ENCODE peak calls at places on chromosomes 13 and 19, in seven cellular contexts. S, N, C, J, R, D and G are unnamed samples.

GRCh38 chr13:24187185-24187584 is 26.7 kb downstream of the SPATA13 start:
- DNase-seq in R (no peak), S (no peak), N (no peak), J (no peak), C (no peak), D (no peak), G (no peak)

GRCh38 chr13:48542581-48543341 is 9.9 kb upstream of the RCBTB2 start:
- DNase-seq in N (no peak), R (peak), J (no peak), S (no peak), C (no peak), D (no peak), G (no peak)

GRCh38 chr13:90177519-90177918 is 1170.0 kb upstream of the MIR17HG start:
- DNase-seq in D (no peak), N (no peak), C (no peak), J (no peak), R (no peak), S (no peak), G (no peak)

GRCh38 chr13:114093118-114093517 is 39.3 kb downstream of the RASA3 start:
- DNase-seq in R (no peak), N (no peak), S (no peak), C (no peak), D (no peak), J (no peak), G (no peak)

GRCh38 chr13:112888238-112889111 is 80.5 kb upstream of the MCF2L start:
- DNase-seq in R (no peak), N (no peak), J (no peak), S (no peak), C (no peak), D (peak), G (no peak)

GRCh38 chr13:29702912-29703351 is 107.4 kb upstream of the SLC7A1 start:
- DNase-seq in J (no peak), R (no peak), N (peak), C (no peak), D (no peak), S (no peak), G (no peak)

GRCh38 chr19:29432677-29433076 is 93.1 kb upstream of the VSTM2B start:
- DNase-seq in C (no peak), J (no peak), N (no peak), R (no peak), D (no peak), S (no peak), G (no peak)

GRCh38 chr13:83498045-83498444 is 384.2 kb downstream of the SLITRK1 start:
- DNase-seq in N (no peak), J (no peak), R (no peak), C (no peak), D (no peak), S (no peak), G (no peak)

GRCh38 chr13:43374621-43375020 is 351.2 kb downstream of the DNAJC15 start:
- DNase-seq in S (no peak), N (no peak), C (no peak), D (no peak), J (no peak), R (no peak), G (no peak)

GRCh38 chr13:102846261-102847015 is 606 bp downstream of the ERCC5 start:
- DNase-seq in R (peak), S (no peak), N (no peak), J (peak), C (no peak), D (no peak), G (no peak)

GRCh38 chr13:107066355-107066754 is 498.4 kb upstream of the ARGLU1 start:
- DNase-seq in J (no peak), R (no peak), N (no peak), S (no peak), D (no peak), C (no peak), G (no peak)

GRCh38 chr13:84433024-84433423 is 550.8 kb upstream of the SLITRK1 start:
- DNase-seq in N (no peak), R (no peak), J (no peak), S (no peak), C (no peak), D (no peak), G (no peak)

GRCh38 chr13:34361528-34361927 is 543.6 kb downstream of the RFC3 start:
- DNase-seq in C (no peak), J (peak), N (no peak), D (no peak), R (no peak), S (no peak), G (no peak)

GRCh38 chr13:44078806-44079378 is 199.2 kb downstream of the LACC1 start:
- DNase-seq in S (no peak), R (no peak), D (no peak), N (peak), J (peak), C (no peak), G (no peak)

GRCh38 chr13:94063096-94063495 is 416.4 kb downstream of the DCT start:
- DNase-seq in S (no peak), N (no peak), R (no peak), C (no peak), D (no peak), J (no peak), G (no peak)

GRCh38 chr19:9406798-9407352 is 28.5 kb downstream of the ZNF266 start:
- DNase-seq in N (peak), R (no peak), S (no peak), J (peak), C (no peak), D (peak), G (peak)

GRCh38 chr19:679418-680286 is 3.5 kb downstream of the FSTL3 start:
- DNase-seq in C (peak), J (peak), D (peak), S (no peak), N (no peak), R (no peak), G (no peak)

GRCh38 chr13:103140001-103140671 is 73.9 kb upstream of the SLC10A2 start:
- DNase-seq in R (peak), D (peak), N (no peak), J (peak), S (peak), C (no peak), G (peak)

GRCh38 chr19:2495130-2495641 is 19.3 kb downstream of the GADD45B start:
- DNase-seq in R (no peak), J (peak), C (peak), S (no peak), D (no peak), N (no peak), G (no peak)

GRCh38 chr13:106818971-106819370 is 251.0 kb upstream of the ARGLU1 start:
- DNase-seq in D (no peak), S (no peak), C (no peak), N (no peak), R (no peak), J (no peak), G (no peak)

GRCh38 chr19:6963259-6963852 is 57.9 kb downstream of the MBD3L2B start:
- DNase-seq in R (no peak), D (no peak), N (no peak), J (no peak), C (no peak), S (no peak), G (no peak)

GRCh38 chr13:37386276-37386675 is 212.3 kb downstream of the POSTN start:
- DNase-seq in J (no peak), S (no peak), R (no peak), C (no peak), D (no peak), N (no peak), G (no peak)

GRCh38 chr13:30739646-30740642 is 4.6 kb downstream of the ALOX5AP start:
- DNase-seq in S (peak), N (no peak), J (no peak), D (no peak), R (no peak), C (peak), G (no peak)

GRCh38 chr19:10141479-10141878 is 21.8 kb upstream of the EIF3G start:
- DNase-seq in S (no peak), J (no peak), D (no peak), N (no peak), R (no peak), C (no peak), G (no peak)

GRCh38 chr19:50008532-50008931 is 16.6 kb downstream of the VRK3 start:
- DNase-seq in J (no peak), C (no peak), R (no peak), S (no peak), D (peak), N (no peak), G (no peak)

GRCh38 chr13:87084192-87084591 is 587.0 kb upstream of the SLITRK5 start:
- DNase-seq in C (no peak), D (no peak), R (no peak), N (no peak), J (no peak), S (no peak), G (no peak)

GRCh38 chr13:46571189-46571901 is 18.4 kb downstream of the LRCH1 start:
- DNase-seq in R (peak), C (no peak), J (no peak), S (no peak), D (no peak), N (no peak), G (no peak)

DNA sequence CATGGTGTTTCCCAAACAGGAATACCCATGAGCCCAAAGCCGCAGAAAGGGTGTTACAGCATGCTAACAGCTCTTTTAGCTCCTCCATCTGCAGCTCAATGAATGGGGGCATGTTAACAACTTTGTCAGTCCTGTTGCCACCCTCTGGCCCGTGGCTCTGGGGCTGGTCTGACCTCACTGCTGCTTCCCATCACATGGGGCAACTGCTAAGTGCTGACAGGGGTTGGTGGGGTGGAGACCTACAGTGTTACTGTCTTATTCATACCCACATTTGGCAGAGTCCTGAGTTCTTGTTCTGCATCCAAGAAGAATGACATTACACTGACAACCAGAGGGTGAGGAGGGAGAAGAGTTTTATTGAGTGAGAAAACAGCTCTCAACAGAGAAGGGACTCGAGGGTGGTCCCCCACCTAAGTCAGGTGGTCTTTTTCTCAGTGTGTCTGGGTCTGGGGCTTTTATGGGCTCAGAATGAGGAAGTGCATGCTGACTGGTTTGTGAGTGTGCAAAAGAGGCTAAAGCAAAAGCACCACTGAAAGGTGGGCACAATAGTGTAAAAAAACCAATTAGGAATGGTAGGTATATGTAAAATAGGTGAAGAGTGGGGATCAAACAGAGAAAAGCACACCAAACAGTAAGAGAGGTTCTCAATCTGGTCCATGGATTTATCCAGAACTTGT is 1952.0 kb upstream of the PCDH20 start:
- DNase-seq in D (no peak), S (no peak), J (no peak), C (no peak), N (no peak), R (no peak), G (no peak)
- TF ChIP-seq TAF1 in D (no peak), S (no peak), J (no peak), C (no peak), N (no peak), R (no peak), G (no peak)

GRCh38 chr19:15087182-15087581 is 5.2 kb downstream of the OR1I1 start:
- DNase-seq in R (no peak), J (no peak), N (no peak), D (no peak), S (no peak), C (no peak), G (no peak)

DNA sequence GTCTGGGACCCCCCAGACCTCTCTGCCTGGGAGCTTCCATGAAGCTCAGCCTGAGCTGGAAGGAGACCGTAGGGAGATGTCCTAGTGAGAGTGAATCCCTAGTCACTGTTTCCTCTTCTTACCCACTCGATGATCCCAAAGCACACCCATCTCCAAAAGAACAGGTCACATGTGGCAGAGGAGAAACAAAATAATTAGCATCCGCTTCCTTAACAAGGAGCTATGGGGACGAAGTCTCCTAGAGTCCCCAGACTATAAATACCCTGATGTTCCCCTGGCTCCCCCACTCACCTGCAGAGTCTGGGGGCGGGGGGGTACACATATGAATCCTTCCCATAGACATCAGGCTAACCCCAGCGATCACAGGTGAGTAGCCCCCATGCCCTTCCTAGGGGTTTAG is at the start of gene OR1I1:
- DNase-seq in R (no peak), N (no peak), S (no peak), J (no peak), D (no peak), C (no peak), G (no peak)
- TF ChIP-seq POLR2AphosphoS5 in R (no peak), N (no peak), S (no peak), J (no peak), D (no peak), C (no peak), G (no peak)

DNA sequence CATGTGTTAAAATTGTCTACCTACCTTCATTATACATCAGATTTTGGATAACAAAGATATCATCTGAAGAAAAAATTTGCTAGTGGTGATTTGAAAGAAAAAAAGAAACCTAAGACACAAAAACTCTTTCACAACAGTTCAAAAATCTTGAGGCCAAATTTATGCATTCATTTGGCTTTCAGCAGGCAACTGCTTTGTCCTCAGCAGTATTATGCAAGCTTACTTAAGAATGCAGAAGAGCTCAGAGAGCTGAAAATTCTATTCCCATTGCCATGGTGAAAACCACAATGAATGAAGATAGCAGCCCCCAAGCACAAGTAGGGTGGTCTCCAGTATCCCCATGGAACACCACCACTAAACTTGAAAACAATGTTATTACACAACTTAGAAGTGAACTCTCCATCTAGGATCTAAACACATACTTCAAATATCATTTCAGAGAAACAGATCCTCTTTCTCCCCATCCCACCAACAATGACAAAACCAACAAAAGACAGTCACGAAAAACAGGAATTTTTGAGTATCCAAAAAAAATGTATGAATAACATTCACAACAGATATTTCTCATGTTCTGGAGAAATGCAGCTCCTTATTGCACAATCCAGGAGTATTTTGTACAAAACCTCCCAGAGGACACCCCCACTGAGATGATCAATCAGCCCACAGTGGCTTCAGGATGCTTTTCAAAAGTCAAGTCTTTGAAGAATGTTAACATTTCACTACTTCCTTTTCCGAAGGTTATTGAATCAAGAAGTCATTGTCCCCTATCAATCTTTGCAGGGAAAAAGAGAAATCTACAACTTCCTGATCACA is 192.7 kb downstream of the LHFPL6 start:
- DNase-seq in N (no peak), J (no peak), D (no peak), R (no peak), C (no peak), S (no peak), G (no peak)
- TF ChIP-seq TAF1 in N (no peak), J (no peak), D (no peak), R (no peak), C (no peak), S (no peak), G (no peak)

GRCh38 chr19:5961969-5962945 is 15.7 kb downstream of the RANBP3 start:
- DNase-seq in S (no peak), N (no peak), C (no peak), D (no peak), R (peak), J (no peak), G (no peak)
- TF ChIP-seq POLR2AphosphoS5 in S (no peak), N (no peak), C (no peak), D (no peak), R (peak), J (no peak), G (no peak)

DNA sequence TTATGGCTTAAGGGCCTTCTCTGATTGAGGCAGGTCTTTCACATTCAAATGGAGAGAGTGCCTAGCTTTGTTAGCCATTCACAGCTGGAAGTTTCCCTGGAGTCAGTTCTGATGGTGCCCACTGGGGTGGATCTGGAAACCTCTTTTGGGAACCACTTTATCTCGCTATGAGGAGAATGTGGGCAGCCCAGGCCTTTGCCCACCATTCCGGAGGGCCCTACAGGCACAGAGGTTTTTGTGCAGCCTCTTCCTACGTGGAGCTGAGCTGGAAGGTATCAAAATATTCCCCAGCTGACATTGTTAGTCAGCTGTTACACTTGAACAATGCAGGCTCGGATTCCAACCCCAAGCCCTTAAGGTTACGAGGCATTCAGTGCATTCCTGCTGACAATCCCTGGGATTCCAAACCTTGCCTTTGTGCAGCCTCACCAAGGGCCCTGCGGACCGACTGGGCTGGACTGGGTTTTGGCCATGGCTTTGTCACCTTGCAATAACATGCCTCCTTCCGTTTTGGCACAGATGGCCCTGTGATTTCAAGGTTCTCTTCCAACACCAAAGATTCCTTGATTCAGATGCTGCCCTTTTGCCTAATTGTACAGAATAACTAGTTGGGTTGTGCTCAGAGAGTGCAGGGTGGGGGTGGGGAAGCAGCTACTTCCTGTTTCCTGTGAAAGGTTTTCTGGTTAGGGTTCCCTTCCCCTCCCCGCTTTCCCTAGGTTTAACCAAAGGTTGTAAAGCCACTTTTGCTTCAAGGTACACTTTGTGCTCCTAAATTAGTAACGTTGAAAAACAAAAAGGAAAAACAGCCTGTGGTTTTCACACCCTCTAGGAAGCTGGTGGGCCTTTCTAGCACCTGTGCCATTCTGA is 27.1 kb downstream of the SAE1 start:
- DNase-seq in R (no peak), J (no peak), D (no peak), S (no peak), C (no peak), N (peak), G (no peak)
- TF ChIP-seq TAF1 in R (no peak), J (no peak), D (no peak), S (no peak), C (no peak), N (no peak), G (no peak)

GRCh38 chr19:15236886-15237285 is 4.6 kb upstream of the EPHX3 start:
- DNase-seq in N (no peak), D (no peak), S (no peak), C (no peak), R (no peak), J (no peak), G (no peak)

GRCh38 chr19:15235796-15236195 is 3.5 kb upstream of the EPHX3 start:
- DNase-seq in R (no peak), J (no peak), D (no peak), N (no peak), S (no peak), C (no peak), G (no peak)

GRCh38 chr19:15237759-15238638 is 5.8 kb upstream of the EPHX3 start:
- DNase-seq in S (no peak), R (no peak), C (no peak), J (no peak), N (no peak), D (no peak), G (no peak)

GRCh38 chr19:15231256-15231655 is 992 bp downstream of the EPHX3 start:
- DNase-seq in J (no peak), R (no peak), D (no peak), C (no peak), N (no peak), S (no peak), G (no peak)

GRCh38 chr19:15234525-15235130 is 2.4 kb upstream of the EPHX3 start:
- DNase-seq in N (no peak), S (no peak), J (no peak), R (no peak), D (no peak), C (no peak), G (no peak)
- TF ChIP-seq POLR2AphosphoS5 in N (peak), S (no peak), J (no peak), R (peak), D (no peak), C (no peak), G (peak)

DNA sequence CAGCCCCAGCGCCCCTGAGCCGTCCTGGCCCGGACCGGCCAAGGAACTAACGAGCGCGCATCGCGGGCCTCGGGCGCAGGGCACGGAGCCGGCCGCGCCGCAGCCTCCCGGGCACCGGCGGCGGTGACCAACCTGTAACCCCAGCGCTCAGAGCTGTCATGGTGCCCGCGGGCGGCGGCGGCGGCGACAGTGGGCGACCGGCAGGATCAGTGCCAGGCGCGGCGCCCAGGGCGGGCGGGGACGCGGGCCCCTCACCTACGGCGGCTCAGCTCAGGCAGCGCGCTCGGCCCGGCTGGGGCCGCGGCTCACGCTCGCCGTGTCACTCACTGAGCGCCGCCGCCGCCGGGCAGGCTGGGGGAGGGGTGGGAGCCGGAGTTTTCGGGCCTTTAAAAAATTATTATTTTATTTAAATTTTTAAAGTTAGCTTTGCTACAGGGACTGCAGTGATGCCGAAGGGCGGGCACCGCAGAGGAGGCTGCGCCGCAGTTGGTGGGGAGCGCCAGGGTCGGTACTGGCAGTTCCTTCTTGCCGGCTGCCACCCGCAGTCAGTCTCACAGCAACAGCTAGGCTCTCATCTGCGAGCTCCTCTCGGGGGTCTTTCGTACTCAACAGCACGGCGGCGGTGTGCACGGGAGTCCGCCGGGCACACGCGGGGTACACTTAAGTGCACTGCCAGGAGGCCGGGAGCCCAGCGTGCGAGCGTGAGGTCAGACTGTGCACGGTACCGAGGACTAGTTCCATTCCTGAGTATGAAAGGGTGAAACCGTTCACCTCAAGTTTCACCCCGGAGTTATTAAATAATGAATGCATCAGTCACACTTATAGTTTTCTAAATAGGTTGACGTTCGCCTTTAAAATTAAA is at the start of gene NALCN:
- DNase-seq in C (no peak), J (peak), D (no peak), N (no peak), S (no peak), R (no peak), G (no peak)
- TF ChIP-seq TAF1 in C (no peak), J (no peak), D (no peak), N (no peak), S (no peak), R (no peak), G (no peak)